ENCODE peak calls at places on chromosomes 4 and X, in six cellular contexts. O is IMR-90, P is substantia nigra, R is NCI-H226, W is vagina, L is left ventricle myocardium superior. V is an unnamed sample.

GRCh38 chrX:97806238-97806637 is 922.5 kb downstream of the RPA4 start:
- DNase-seq in W (no peak), R (no peak), P (no peak), O (peak), L (no peak), V (no peak)

GRCh38 chrX:112901821-112902732 is 61.4 kb upstream of the AMOT start:
- DNase-seq in L (no peak), P (no peak), W (no peak), O (no peak), R (no peak), V (no peak)

GRCh38 chr4:3729188-3729884 is 36.8 kb upstream of the ADRA2C start:
- DNase-seq in L (no peak), R (no peak), O (peak), W (no peak), P (no peak), V (no peak)

GRCh38 chrX:79181401-79181800 is 36.9 kb downstream of the GPR174 start:
- DNase-seq in L (no peak), W (no peak), P (no peak), R (no peak), O (no peak), V (no peak)

GRCh38 chr4:182369211-182369610 is 126.0 kb downstream of the TENM3 start:
- DNase-seq in L (no peak), R (no peak), O (peak), P (no peak), W (no peak), V (no peak)

GRCh38 chr4:113822555-113823290 is 61.2 kb upstream of the CAMK2D start:
- DNase-seq in O (no peak), R (no peak), P (no peak), L (no peak), W (no peak), V (no peak)

GRCh38 chr4:8105303-8106100 is 53.1 kb downstream of the ABLIM2 start:
- DNase-seq in L (no peak), R (no peak), O (no peak), W (no peak), P (no peak), V (no peak)

GRCh38 chrX:71536285-71536684 is 3.4 kb downstream of the OGT start:
- DNase-seq in O (no peak), P (no peak), W (no peak), L (no peak), R (no peak), V (no peak)

V was measured in foreskin keratinocyte.